ENCODE peak calls at places on chromosome 22, in six cellular contexts. T is stomach, K is SK-N-SH, C is esophagus muscularis mucosa, Q is A549, V is HepG2. M is an unnamed sample.

GRCh38 chr22:26995222-26995621 is 337.8 kb downstream of the MIAT start:
- DNase-seq in T (no peak), K (no peak), C (no peak), Q (no peak), V (no peak), M (no peak)

GRCh38 chr22:36331912-36332622 is 55.7 kb downstream of the MYH9 start:
- DNase-seq in T (peak), K (peak), C (no peak), Q (peak), V (no peak), M (peak)

GRCh38 chr22:19757985-19758895 is 2.3 kb upstream of the TBX1 start:
- DNase-seq in T (no peak), K (peak), C (no peak), Q (no peak), V (no peak), M (no peak)

GRCh38 chr22:47059701-47060161 is 297.3 kb downstream of the TBC1D22A start:
- DNase-seq in T (no peak), K (no peak), C (no peak), Q (no peak), V (no peak), M (no peak)

GRCh38 chr22:19880786-19881569 is 26.3 kb upstream of the GNB1L start:
- DNase-seq in T (no peak), K (peak), C (no peak), Q (peak), V (peak), M (peak)

GRCh38 chr22:45155050-45155840 is 8.5 kb upstream of the NUP50 start:
- DNase-seq in T (no peak), K (peak), C (no peak), Q (no peak), V (no peak), M (no peak)

GRCh38 chr22:19109198-19110063 is 12.8 kb downstream of the DGCR2 start:
- DNase-seq in T (peak), K (no peak), C (no peak), Q (no peak), V (peak), M (no peak)

GRCh38 chr22:46425011-46425410 is 89.5 kb downstream of the TRMU start:
- DNase-seq in T (no peak), K (no peak), C (no peak), Q (no peak), V (no peak), M (no peak)

GRCh38 chr22:25172153-25172552 is 27.5 kb upstream of the CRYBB3 start:
- DNase-seq in T (peak), K (peak), C (no peak), Q (peak), V (peak), M (no peak)

GRCh38 chr22:38832005-38832978 is 11.5 kb downstream of the NPTXR start:
- DNase-seq in T (no peak), K (no peak), C (no peak), Q (no peak), V (no peak), M (no peak)
- TF ChIP-seq EP300 in T (no peak), K (no peak), C (no peak), Q (no peak), V (no peak), M (no peak)

DNA sequence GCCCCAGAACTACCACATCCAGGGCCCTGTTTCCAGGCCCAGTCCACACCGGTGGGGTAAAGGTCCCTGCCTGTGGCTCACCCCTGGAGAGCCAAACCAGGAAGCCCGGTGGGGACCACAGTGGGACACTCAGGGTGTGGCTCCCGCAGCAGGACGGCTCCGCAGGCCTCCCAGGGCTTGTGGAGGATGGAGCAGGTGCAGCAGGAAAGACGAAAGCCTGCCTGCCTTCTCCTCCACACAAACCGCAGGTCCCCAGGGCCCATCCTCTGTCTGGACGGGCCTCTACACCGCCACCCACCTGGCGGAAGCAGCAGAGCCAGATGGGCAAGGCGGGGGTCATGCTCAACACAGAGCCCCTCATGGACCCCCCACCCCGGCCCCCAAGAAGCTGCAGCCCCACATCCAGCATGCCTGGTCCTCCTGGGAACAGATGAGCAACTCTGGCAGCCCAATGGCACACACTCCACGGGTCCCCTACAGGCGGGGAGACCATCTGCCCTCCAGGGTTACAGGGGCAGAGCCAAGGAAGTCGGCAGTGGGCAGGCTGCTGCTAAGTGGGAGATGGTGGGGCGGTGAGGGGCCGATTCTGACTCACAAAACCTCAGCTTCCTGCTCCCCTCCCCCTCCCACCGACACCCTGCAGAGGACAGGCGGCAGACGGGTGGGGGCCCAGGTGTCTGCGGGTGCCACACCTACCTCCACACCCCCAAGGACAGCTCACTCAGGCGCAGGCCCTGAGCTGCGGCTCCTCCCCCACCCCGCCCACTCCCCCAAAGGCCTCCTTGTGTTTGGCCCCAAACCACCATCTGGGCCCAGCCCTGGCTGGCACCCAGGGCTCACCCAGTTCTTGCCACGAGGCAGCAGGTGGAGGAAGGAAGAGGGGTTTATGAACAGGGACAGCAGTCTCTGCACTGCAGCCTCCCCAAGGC is 5.2 kb downstream of the SBF1 start:
- DNase-seq in T (peak), K (no peak), C (no peak), Q (no peak), V (no peak), M (no peak)
- TF ChIP-seq CTCF in T (no peak), K (no peak), C (no peak), Q (no peak), V (no peak), M (no peak)

GRCh38 chr22:30802202-30803166 is 107.8 kb downstream of the OSBP2 start:
- DNase-seq in T (peak), K (peak), C (no peak), Q (peak), V (peak), M (peak)
- TF ChIP-seq EP300 in T (no peak), K (no peak), C (no peak), Q (no peak), V (peak), M (no peak)

DNA sequence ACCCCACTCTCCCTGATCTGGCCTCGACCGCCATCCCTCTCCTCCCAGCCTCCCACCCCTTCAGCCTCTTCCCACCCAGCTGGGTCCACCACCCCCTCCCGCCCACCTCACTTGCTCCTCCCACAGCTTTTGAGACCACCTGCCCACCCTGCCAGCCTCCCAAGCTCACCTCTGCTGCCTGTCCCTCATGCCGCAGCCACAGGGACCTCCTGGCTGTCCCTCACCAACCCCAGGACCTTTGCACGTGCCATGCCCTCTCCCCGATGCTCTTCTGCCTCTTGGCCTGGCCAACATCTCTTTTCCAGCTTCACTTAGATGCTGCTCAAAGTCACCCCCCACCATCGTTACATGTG is 6.5 kb downstream of the PNPLA5 start:
- DNase-seq in T (no peak), K (no peak), C (no peak), Q (no peak), V (no peak), M (no peak)
- TF ChIP-seq CTCF in T (peak), K (no peak), C (no peak), Q (peak), V (no peak), M (no peak)

GRCh38 chr22:23557036-23557435 is 23.1 kb downstream of the IGLL1 start:
- DNase-seq in T (no peak), K (no peak), C (no peak), Q (no peak), V (no peak), M (no peak)
- TF ChIP-seq EP300 in T (no peak), K (no peak), C (no peak), Q (no peak), V (no peak), M (no peak)

GRCh38 chr22:28883917-28884753 is 763 bp downstream of the ZNRF3 start:
- DNase-seq in T (peak), K (peak), C (no peak), Q (peak), V (no peak), M (no peak)
- TF ChIP-seq CTCF in T (no peak), K (no peak), C (no peak), Q (no peak), V (no peak), M (no peak)

M was measured in tibial nerve.